ENCODE peak calls at places on chromosomes 4 and X, in four cellular contexts. F is NB4, T is MM.1S, J is GM10248. V is an unnamed sample.

GRCh38 chrX:19017271-19017670 is 33.4 kb upstream of the PHKA2 start:
- DNase-seq in F (peak; percentile 27), T (no peak), J (peak; percentile 36), V (peak; percentile 16)

GRCh38 chrX:74535633-74536141 is 78.7 kb downstream of the RLIM start:
- DNase-seq in F (peak; percentile 79), T (peak; percentile 23), J (peak; percentile 48), V (peak; percentile 51)

GRCh38 chr4:4474496-4474895 is 67.4 kb downstream of the STX18 start:
- DNase-seq in F (no peak), T (no peak), J (no peak), V (no peak)

GRCh38 chrX:10022580-10023245 is 55.6 kb downstream of the CLDN34 start:
- DNase-seq in F (no peak), T (no peak), J (no peak), V (no peak)

GRCh38 chr4:12203945-12204344 is 775.3 kb upstream of the HS3ST1 start:
- DNase-seq in F (no peak), T (no peak), J (no peak), V (no peak)

GRCh38 chr4:24980064-24980690 is 50.6 kb downstream of the LGI2 start:
- DNase-seq in F (peak; percentile 89), T (peak; percentile 79), J (peak; percentile 59), V (peak; percentile 59)

GRCh38 chrX:71563921-71564320 is 14.3 kb upstream of the GCNA start:
- DNase-seq in F (no peak), T (no peak), J (no peak), V (no peak)

GRCh38 chr4:128287159-128287870 is at the start of gene PGRMC2:
- DNase-seq in F (no peak), T (peak; percentile 34), J (no peak), V (peak; percentile 15)

GRCh38 chr4:102431608-102431961 is 69.6 kb upstream of the NFKB1 start:
- DNase-seq in F (no peak), T (no peak), J (no peak), V (no peak)

GRCh38 chrX:133544105-133544504 is 128.8 kb upstream of the GPC4 start:
- DNase-seq in F (no peak), T (no peak), J (no peak), V (no peak)

GRCh38 chr4:1298461-1298860 is 8.8 kb downstream of the MAEA start:
- DNase-seq in F (no peak), T (no peak), J (no peak), V (peak; percentile 20)

GRCh38 chr4:99817310-99817885 is 771 bp downstream of the DAPP1 start:
- DNase-seq in F (peak; percentile 62), T (peak; percentile 46), J (peak; percentile 31), V (peak; percentile 27)

GRCh38 chrX:53287493-53288138 is 6.2 kb upstream of the IQSEC2 start:
- DNase-seq in F (peak; percentile 88), T (no peak), J (no peak), V (no peak)

GRCh38 chrX:53303195-53303594 is 21.8 kb upstream of the IQSEC2 start:
- DNase-seq in F (no peak), T (no peak), J (no peak), V (no peak)

GRCh38 chrX:50677789-50678188 is 136.2 kb downstream of the SHROOM4 start:
- DNase-seq in F (no peak), T (no peak), J (no peak), V (no peak)

GRCh38 chrX:50684871-50685270 is 129.1 kb downstream of the SHROOM4 start:
- DNase-seq in F (no peak), T (no peak), J (no peak), V (no peak)

DNA sequence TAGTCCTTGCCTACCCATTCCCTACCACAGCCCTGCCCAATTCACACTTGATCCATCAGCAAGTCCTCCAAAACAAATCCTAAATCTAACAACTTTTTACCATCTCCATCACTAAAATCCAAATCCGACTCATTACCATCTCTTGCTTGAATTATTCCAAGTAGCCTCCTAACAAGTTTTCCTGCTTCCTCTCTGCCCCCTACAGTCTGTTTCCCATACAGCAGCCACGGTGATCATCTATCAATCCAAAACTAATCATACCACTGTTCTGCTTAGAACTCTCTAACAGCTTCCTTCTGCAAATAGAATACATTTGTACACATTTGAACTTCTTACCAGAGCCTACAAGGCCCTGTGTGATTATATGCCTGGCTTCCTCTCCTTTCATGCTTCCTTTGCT is 133.0 kb downstream of the SHROOM4 start:
- DNase-seq in F (no peak), T (no peak), J (no peak), V (no peak)
- TF ChIP-seq CTCF in F (peak; percentile 22), T (peak; percentile 33), J (no peak), V (no peak)

DNA sequence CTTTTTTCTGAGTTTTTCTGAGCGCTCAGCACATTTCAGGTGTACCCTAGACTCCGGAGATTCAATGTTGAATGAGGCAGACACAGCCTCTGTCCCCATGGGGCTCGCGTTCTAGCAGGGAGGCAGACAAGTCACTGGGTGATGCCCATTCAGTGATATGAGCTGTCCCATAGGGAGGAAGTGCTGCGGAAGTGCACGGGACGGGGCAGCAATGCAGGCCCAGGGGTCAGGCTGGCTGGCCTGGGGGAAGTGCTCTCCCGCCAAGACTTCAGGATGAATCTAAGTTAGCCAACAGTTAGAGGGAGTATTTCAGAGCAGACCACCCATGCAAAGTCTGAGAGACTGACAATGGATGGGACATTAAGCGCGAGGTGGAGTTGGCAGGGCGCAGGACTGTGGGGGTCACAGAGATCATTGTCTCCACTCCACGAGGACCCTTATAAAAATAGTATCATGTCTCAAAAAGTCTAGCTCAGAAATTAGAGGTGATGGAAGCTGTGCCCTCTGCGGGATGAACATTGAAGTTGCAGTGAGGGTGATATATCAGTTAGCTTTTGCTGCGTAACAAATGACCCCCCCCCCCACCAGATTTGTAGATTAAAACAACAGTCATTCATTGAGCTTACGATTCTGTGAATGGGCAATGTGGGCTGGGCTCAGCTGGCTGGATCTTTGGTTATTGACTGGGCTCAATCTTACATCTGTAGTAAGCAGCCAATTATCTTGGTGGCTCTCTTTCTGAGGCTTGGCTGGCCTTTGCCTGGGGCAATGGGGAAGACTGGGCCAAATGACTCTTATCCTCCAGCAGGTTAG is 16.4 kb downstream of the PSAPL1 start:
- DNase-seq in F (no peak), T (no peak), J (no peak), V (no peak)
- TF ChIP-seq CTCF in F (no peak), T (no peak), J (no peak), V (no peak)

DNA sequence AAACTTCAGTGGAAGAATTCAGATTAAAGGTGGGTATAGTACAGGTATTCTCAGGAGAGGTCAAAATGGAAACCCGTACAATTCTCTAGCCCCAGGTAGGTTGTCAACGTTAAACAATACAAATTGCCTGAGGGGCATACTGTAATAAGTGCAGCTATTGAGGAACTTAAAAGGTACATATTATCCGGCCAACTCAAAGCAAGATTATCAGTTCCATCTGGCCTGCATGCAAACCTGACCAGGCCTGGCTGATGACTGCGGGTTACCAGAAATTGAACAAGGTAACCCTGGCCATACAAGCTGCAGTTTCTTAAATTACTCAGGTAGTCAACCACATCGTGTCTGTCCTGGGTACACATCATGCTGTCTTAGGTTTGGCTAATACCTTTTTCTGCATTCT is 12.3 kb upstream of the ZNF630 start:
- DNase-seq in F (no peak), T (no peak), J (no peak), V (no peak)
- TF ChIP-seq CTCF in F (no peak), T (no peak), J (no peak), V (no peak)

GRCh38 chr4:185392156-185392555 is 3.6 kb downstream of the LRP2BP start:
- DNase-seq in F (no peak), T (no peak), J (no peak), V (no peak)
- TF ChIP-seq CTCF in F (no peak), T (no peak), J (no peak), V (no peak)

GRCh38 chr4:151930372-151930771 is 169.6 kb upstream of the GATB start:
- DNase-seq in F (peak; percentile 11), T (no peak), J (no peak), V (no peak)

GRCh38 chr4:151935411-151935810 is 174.6 kb upstream of the GATB start:
- DNase-seq in F (no peak), T (no peak), J (no peak), V (no peak)

GRCh38 chr4:151934766-151935165 is 174.0 kb upstream of the GATB start:
- DNase-seq in F (no peak), T (no peak), J (no peak), V (no peak)

GRCh38 chr4:151931563-151931962 is 170.8 kb upstream of the GATB start:
- DNase-seq in F (no peak), T (peak; percentile 29), J (no peak), V (no peak)

GRCh38 chr4:151933122-151933827 is 172.5 kb upstream of the GATB start:
- DNase-seq in F (peak; percentile 7), T (no peak), J (no peak), V (no peak)
- TF ChIP-seq CTCF in F (no peak), T (no peak), J (no peak), V (no peak)

GRCh38 chr4:68176500-68176899 is 46.8 kb upstream of the TMPRSS11F start:
- DNase-seq in F (no peak), T (no peak), J (no peak), V (no peak)
- TF ChIP-seq CTCF in F (no peak), T (no peak), J (no peak), V (no peak)

DNA sequence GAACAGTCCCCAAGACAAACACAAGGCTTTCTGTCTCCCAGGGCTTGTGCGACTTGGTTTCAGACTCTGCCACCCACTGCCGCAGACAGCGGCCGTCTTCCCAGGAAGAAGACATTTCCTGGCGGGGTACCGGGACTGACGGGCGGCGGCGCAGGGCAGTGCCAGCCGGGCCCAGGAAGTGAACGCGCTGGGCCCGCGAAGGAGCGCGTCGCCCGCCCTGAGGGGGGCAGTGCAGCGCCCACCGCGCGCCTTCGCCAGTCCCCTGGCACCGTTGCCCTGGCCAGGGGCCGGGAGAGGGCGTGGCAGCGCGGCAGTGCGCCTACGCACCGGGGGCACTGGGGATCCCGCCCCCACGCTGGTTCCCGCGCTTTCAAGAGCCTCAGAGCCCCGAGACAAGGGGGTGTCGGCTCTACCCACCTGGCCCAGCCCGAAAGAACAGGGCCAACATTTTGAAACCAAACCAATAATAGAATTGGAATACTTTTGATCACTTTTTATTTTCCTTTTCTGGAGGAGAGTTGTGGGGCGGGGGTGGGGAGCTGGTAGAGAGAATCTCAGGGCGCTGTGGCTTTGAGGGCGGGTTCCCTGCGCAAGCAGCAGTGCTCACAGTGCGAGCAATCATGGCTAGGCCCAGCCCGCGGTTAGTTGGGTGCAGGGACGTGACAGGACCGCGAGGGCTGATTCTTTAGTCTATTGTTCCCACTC is 23.6 kb upstream of the APLN start:
- DNase-seq in F (peak; percentile 61), T (peak; percentile 28), J (no peak), V (peak; percentile 13)
- TF ChIP-seq CTCF in F (peak; percentile 10), T (peak; percentile 25), J (peak; percentile 20), V (peak; percentile 1)

DNA sequence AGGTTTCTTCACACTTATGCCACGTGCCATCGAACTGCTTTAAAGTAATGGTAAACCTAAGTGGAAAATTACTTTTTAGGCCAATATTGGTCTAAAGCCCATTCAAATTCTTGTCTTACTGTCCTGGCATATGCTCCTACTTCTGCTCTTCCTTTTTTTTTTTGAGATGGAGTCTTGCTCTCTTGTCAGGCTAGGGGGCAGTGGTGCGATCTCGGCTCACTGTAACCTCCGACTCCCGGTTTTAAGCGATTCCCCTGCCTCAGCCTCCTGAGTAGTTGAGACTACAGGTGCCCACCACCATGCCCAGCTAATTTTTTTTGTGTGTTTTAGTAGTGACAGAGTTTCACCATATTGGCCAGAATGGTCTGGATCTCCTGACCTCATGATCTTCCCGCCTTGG is 129.0 kb upstream of the TECRL start:
- DNase-seq in F (peak; percentile 44), T (no peak), J (no peak), V (no peak)
- TF ChIP-seq CTCF in F (peak; percentile 36), T (peak; percentile 10), J (no peak), V (no peak)